ENCODE peak calls at places on chromosomes 11 and 22, in nine cellular contexts. Z is heart right ventricle; W is DND-41; V is CD8-positive, alpha-beta T cell; R is prostate gland; K is ovary; G is GM23248; F is H9; D is right cardiac atrium. X is an unnamed sample. For H3K9me3 and H3K4me1, the result is how much of the 10 kb centered on the place peaks cover.

GRCh38 chr11:59380263-59381059 is 21.8 kb downstream of the OR5AN1 start:
- DNase-seq in Z (no peak), W (no peak), V (no peak), R (no peak), K (no peak), G (no peak), F (no peak), D (no peak), X (no peak)

GRCh38 chr11:65040520-65041205 is 347 bp upstream of the SAC3D1 start:
- DNase-seq in Z (peak), W (peak), V (peak), R (peak), K (peak), G (peak), F (peak), D (peak), X (peak)

GRCh38 chr11:118608268-118609214 is 1.1 kb downstream of the PHLDB1 start:
- DNase-seq in Z (peak), W (peak), V (peak), R (no peak), K (peak), G (peak), F (no peak), D (peak), X (no peak)

GRCh38 chr11:30412509-30412908 is 89.6 kb downstream of the ARL14EP start:
- DNase-seq in Z (no peak), W (no peak), V (no peak), R (no peak), K (no peak), G (no peak), F (no peak), D (no peak), X (no peak)

GRCh38 chr11:17238377-17238776 is 30.6 kb upstream of the PIK3C2A start:
- DNase-seq in Z (no peak), W (no peak), V (no peak), R (peak), K (no peak), G (no peak), F (no peak), D (no peak), X (no peak)

GRCh38 chr11:79461144-79461543 is 20.3 kb upstream of the TENM4 start:
- DNase-seq in Z (no peak), W (no peak), V (no peak), R (no peak), K (peak), G (peak), F (no peak), D (no peak), X (no peak)

GRCh38 chr11:108836541-108836940 is 171.7 kb downstream of the DDX10 start:
- DNase-seq in Z (no peak), W (no peak), V (no peak), R (no peak), K (no peak), G (no peak), F (no peak), D (no peak), X (no peak)

GRCh38 chr11:61654397-61654829 is 25.8 kb upstream of the DAGLA start:
- DNase-seq in Z (peak), W (no peak), V (no peak), R (no peak), K (peak), G (no peak), F (no peak), D (peak), X (peak)

GRCh38 chr11:18844753-18845367 is 53.3 kb upstream of the PTPN5 start:
- DNase-seq in Z (no peak), W (no peak), V (no peak), R (no peak), K (no peak), G (peak), F (peak), D (no peak), X (no peak)

GRCh38 chr11:130536106-130537040 is 87.9 kb downstream of the ADAMTS15 start:
- DNase-seq in Z (no peak), W (no peak), V (no peak), R (no peak), K (no peak), G (peak), F (no peak), D (no peak), X (no peak)

GRCh38 chr11:112004389-112004788 is 20.8 kb upstream of the DLAT start:
- DNase-seq in Z (no peak), W (peak), V (no peak), R (no peak), K (no peak), G (peak), F (peak), D (no peak), X (no peak)

GRCh38 chr11:92226331-92227232 is 2.0 kb downstream of the FAT3 start:
- DNase-seq in Z (peak), W (no peak), V (no peak), R (no peak), K (peak), G (peak), F (peak), D (peak), X (no peak)

GRCh38 chr11:104094576-104094975 is 58.1 kb downstream of the DDI1 start:
- DNase-seq in Z (no peak), W (no peak), V (no peak), R (no peak), K (no peak), G (peak), F (no peak), D (no peak), X (no peak)

GRCh38 chr22:31764785-31765184 is 11.0 kb downstream of the DEPDC5 start:
- DNase-seq in Z (no peak), W (no peak), V (no peak), R (no peak), K (no peak), G (no peak), F (no peak), D (no peak), X (no peak)

GRCh38 chr11:46272816-46273427 is 4.5 kb upstream of the CREB3L1 start:
- DNase-seq in Z (peak), W (peak), V (no peak), R (peak), K (peak), G (peak), F (no peak), D (peak), X (peak)

GRCh38 chr11:115462004-115462541 is 42.1 kb downstream of the CADM1 start:
- DNase-seq in Z (peak), W (no peak), V (no peak), R (no peak), K (no peak), G (no peak), F (peak), D (peak), X (no peak)

GRCh38 chr11:100640071-100640470 is 47.0 kb upstream of the ARHGAP42 start:
- DNase-seq in Z (no peak), W (no peak), V (no peak), R (no peak), K (no peak), G (no peak), F (no peak), D (no peak), X (no peak)

GRCh38 chr22:17366830-17367229 is 2.4 kb upstream of the CECR2 start:
- DNase-seq in Z (peak), W (peak), V (peak), R (no peak), K (peak), G (no peak), F (peak), D (peak), X (no peak)

GRCh38 chr22:34150023-34150422 is 229.7 kb upstream of the LARGE1 start:
- DNase-seq in Z (no peak), W (no peak), V (no peak), R (no peak), K (no peak), G (no peak), F (no peak), D (no peak), X (no peak)
- H3K27ac ChIP-seq in Z (no peak), W (no peak), V (no peak), R (no peak), K (no peak), G (no peak), F (no peak), D (no peak), X (no peak)

DNA sequence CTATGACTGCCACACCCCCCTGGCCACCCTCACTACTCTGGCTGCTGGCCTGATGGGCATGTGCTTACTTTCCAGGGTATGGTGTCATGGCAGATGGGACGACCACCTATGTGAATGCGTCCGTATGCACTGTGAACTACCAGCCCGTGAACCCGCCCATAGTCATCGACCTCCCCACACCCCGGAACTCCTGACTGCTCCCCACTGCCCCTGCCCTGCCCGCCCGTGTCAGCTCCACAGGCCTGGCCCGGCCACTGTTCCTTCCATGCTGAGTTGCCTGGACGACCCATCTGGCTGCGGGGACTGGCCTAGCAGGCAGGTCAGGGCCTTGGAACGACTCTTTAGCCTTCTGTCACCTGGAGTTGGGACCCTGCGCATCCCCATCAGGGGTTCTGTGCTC is 93.6 kb downstream of the MPPED1 start:
- DNase-seq in Z (no peak), W (no peak), V (no peak), R (no peak), K (no peak), G (no peak), F (no peak), D (no peak), X (no peak)
- H3K9me3 ChIP-seq in Z (under half), W (under half), V (under half), R (under half), K (under half), G (under half), F (under half), D (under half), X (under half)

DNA sequence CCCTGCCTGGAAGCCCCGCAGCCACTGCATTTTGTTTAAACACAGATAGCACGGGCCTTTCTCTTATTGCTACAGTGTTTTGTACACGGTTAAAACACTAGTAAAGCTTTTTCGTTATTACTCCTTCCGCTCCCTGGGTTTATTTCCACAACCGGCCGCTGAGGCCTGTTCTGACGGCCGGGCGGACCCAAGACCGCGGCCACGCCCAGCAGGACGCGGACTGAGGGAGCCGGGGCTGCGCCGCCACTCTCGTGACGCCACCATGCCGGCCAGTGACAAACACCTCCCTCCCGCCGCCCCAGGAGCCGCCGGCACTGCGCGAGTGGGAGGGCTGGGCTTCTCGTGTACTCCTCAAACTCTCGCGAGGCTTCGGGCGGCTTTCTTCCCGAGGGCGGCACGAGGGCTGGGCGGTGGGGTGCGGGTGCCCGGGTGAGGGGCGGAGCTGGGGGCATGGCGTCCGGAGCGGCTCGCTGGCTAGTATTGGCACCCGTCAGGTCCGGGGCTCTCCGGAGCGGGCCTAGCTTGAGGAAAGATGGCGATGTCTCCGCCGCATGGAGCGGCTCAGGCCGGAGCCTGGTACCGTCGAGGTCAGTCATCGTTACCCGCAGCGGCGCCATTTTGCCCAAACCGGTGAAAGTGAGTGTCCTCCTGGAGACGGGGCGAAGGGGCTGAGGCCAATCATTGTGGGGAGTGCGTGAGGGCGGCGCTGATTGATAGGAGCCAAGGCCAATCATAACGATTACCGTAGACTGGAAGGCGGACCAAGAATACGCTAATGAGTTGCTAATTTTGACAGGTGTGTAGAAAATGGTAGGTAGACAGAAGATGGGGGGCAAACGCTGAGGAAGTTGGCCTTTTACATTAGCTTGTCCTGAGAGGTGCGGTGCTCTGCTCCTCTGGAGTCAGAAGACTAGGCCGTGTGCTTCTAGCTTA is at the start of gene SMDT1:
- DNase-seq in Z (peak), W (peak), V (peak), R (peak), K (peak), G (peak), F (peak), D (peak), X (peak)
- H3K4me1 ChIP-seq in Z (under half), W (under half), V (under half), R (under half), K (under half), G (under half), F (under half), D (under half), X (under half)

DNA sequence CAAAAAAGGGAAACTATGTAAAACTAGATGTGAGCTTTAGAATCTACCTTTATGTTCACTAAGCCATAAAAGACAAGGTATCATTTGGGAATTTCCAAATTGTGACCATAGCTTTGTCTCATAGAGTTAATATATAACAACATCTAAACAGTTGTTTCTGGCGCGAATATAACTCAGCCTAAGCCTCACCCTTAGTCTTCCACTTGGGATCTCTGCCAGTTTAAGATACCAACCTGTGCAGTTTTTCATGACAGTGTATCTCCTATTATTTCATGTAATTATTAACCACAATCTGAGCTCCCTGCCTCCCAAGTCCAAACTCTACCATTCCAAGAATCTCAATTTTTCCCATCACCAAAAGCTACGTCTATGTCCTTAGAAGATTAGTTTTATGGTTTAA is 572.5 kb upstream of the ISX start:
- DNase-seq in Z (no peak), W (no peak), V (no peak), R (no peak), K (no peak), G (no peak), F (no peak), D (no peak), X (no peak)
- H3K27ac ChIP-seq in Z (no peak), W (no peak), V (no peak), R (no peak), K (no peak), G (no peak), F (no peak), D (no peak), X (no peak)